ENCODE peak calls at places on chromosomes 2 and 18, in eight cellular contexts. C is fibroblast of mammary gland; K is spleen; R is WTC11; W is endodermal cell; I is AG09309; M is psoas muscle; N is activated CD8-positive, alpha-beta T cell treated with anti-CD3 and anti-CD28 coated beads for 36 hours. F is an unnamed sample.

GRCh38 chr2:134445981-134446380 is 192.1 kb downstream of the MGAT5 start:
- DNase-seq in C (no peak), K (peak), R (no peak), W (no peak), I (no peak), M (no peak), N (no peak), F (no peak)

GRCh38 chr2:235048549-235048948 is 96.7 kb downstream of the SH3BP4 start:
- DNase-seq in C (no peak), K (peak), R (no peak), W (peak), I (no peak), M (no peak), N (no peak), F (no peak)

GRCh38 chr18:54162431-54162830 is 62.0 kb downstream of the MBD2 start:
- DNase-seq in C (peak), K (no peak), R (no peak), W (no peak), I (peak), M (no peak), N (no peak), F (no peak)

GRCh38 chr2:40087434-40087833 is 308.4 kb upstream of the THUMPD2 start:
- DNase-seq in C (peak), K (no peak), R (no peak), W (no peak), I (no peak), M (no peak), N (no peak), F (no peak)

GRCh38 chr2:37886745-37887144 is 38.3 kb upstream of the RMDN2 start:
- DNase-seq in C (peak), K (no peak), R (no peak), W (no peak), I (peak), M (no peak), N (no peak), F (no peak)

GRCh38 chr2:33467413-33467812 is 9.0 kb upstream of the RASGRP3 start:
- DNase-seq in C (no peak), K (no peak), R (no peak), W (no peak), I (no peak), M (no peak), N (no peak), F (no peak)

GRCh38 chr2:25071962-25072361 is 30.1 kb downstream of the EFR3B start:
- DNase-seq in C (no peak), K (no peak), R (no peak), W (no peak), I (no peak), M (no peak), N (no peak), F (no peak)

GRCh38 chr18:9874730-9875129 is 11.0 kb upstream of the TXNDC2 start:
- DNase-seq in C (peak), K (no peak), R (no peak), W (no peak), I (no peak), M (no peak), N (no peak), F (no peak)

GRCh38 chr2:10570076-10570475 is 119.7 kb downstream of the NOL10 start:
- DNase-seq in C (no peak), K (no peak), R (no peak), W (no peak), I (no peak), M (no peak), N (no peak), F (no peak)

DNA sequence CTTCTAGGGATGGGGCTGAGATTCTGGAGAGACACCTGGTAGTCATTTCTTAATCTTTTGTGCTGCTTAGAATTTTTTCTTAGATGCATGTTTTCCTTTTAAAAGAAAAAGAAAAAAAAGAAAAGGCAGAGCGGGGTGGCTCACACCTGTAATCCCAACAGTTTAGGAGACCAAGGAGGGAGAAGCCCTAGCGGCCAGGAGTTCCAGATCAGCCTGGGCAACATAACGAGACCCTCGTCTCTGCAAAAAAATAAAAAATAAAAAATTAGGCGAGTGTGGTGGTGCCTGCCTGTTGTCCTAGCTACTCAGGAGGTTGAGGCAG is 46.0 kb upstream of the ATP6V1B1 start:
- DNase-seq in C (no peak), K (no peak), R (no peak), W (no peak), I (no peak), M (no peak), N (no peak), F (no peak)
- TF ChIP-seq CTCF in C (no peak), K (no peak), R (no peak), W (no peak), I (no peak), M (no peak), N (no peak), F (no peak)

GRCh38 chr2:222318712-222319575 is 20.1 kb upstream of the PAX3 start:
- DNase-seq in C (no peak), K (peak), R (peak), W (peak), I (no peak), M (no peak), N (peak), F (peak)
- TF ChIP-seq CTCF in C (no peak), K (peak), R (no peak), W (peak), I (no peak), M (no peak), N (no peak), F (peak)

DNA sequence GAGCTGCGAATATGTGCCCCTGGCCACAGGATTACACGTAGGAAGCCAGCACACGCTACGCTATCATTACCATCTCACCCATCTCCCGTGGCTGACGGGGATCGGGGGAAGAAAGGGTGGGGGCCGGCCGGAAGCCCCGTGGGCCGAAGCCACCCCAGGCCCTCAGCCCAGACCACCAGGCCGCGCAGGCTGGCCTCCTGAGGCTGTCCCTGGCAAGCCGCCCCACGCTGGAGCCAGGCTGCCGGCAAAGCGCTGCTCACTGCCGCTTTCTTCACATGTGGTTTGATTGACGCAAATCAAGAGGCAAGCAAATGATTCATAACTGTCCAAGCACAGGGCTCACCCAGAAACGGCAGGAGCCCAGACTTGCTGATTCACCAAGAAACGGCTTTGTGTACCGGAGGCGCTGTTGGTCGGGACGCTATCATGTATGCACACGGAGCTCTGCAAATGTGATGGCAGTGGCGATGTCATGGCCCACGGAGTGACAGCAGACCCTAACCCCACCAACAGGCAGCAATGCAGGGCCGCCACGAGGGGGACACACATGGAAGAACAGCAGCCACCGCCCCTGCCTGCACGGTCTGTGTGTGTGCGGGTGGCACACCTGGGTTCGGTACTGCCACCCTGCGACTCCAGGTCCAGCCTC is 125.7 kb downstream of the HDAC4 start:
- DNase-seq in C (peak), K (peak), R (no peak), W (peak), I (peak), M (peak), N (peak), F (peak)
- TF ChIP-seq CTCF in C (no peak), K (peak), R (no peak), W (no peak), I (no peak), M (no peak), N (no peak), F (no peak)

DNA sequence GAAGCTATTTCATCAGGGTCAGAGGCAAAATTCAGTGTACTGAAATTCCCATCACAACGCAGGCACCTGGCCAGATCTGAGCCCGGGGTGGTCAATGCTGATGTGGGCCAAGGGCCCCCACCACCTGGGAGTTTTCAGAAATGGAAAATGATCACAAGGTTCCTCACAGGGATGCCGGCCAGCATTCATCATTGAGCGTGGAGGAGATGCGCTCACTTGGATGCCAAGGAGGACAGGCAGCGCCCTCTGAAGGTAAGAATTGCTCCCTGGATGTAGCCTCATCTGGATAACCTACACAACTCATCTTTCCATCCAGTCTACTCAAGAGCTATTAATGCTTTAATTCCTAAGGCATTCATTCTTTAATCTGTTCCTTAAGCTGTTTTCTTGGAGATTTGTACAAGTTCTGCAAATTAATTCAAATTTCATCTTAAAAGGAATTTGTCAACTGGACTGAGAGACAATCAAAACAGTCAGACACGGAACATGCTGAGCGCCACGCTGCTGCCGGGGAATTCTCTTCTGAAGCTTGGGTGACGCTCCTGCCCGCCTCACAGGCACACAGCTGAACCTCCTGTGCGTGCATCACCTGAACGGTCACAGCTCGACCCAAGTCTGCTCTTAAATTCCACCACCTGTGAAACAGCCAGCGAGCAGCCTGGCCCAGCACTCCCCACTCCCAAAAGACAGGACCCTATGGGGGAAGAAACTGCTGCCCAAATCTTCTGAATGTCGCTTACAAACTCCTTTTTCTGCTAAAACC is 206.7 kb downstream of the HDAC4 start:
- DNase-seq in C (peak), K (no peak), R (peak), W (peak), I (no peak), M (no peak), N (no peak), F (no peak)
- TF ChIP-seq CTCF in C (peak), K (no peak), R (no peak), W (peak), I (no peak), M (no peak), N (no peak), F (peak)

DNA sequence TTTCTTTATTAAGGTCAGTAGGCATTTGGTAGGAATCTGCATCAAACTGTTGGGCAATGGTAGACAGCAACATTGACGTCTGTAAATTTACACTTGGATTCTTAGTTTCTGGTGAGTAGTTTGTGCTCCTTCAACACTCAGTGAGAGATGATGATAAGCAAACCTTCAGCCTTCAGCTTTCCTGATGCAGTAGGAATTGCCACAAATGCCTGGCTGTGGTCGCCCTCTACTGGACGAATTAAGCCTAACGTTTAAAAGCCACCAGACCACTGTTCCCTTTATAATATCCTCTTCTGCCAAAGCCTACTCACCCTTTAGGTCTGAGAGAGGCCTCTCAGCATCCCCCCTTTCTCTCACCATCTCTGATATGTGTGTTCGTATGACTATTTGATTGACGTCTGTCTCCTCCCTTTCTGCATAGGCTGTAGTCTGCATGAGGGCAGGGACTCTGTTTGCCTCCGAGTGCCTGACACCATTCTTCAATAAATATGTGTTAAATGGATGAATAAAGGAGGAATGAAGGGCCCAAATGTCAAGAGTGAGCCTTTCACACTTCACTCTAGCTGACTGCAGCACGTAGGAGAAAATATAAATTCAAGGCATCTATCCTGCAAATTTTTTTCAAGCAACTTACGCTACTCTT is 47.0 kb upstream of the PLEKHM3 start:
- DNase-seq in C (peak), K (peak), R (peak), W (peak), I (peak), M (peak), N (peak), F (peak)
- TF ChIP-seq CTCF in C (peak), K (peak), R (peak), W (peak), I (peak), M (peak), N (peak), F (peak)

GRCh38 chr2:224360801-224361251 is 41.1 kb downstream of the FAM124B start:
- DNase-seq in C (no peak), K (no peak), R (no peak), W (no peak), I (no peak), M (no peak), N (no peak), F (no peak)

GRCh38 chr2:224362094-224362493 is 39.8 kb downstream of the FAM124B start:
- DNase-seq in C (no peak), K (no peak), R (no peak), W (no peak), I (no peak), M (no peak), N (no peak), F (no peak)

GRCh38 chr2:224366269-224366668 is 35.6 kb downstream of the FAM124B start:
- DNase-seq in C (peak), K (no peak), R (no peak), W (no peak), I (no peak), M (no peak), N (no peak), F (no peak)

GRCh38 chr2:224359569-224359968 is 42.3 kb downstream of the FAM124B start:
- DNase-seq in C (no peak), K (no peak), R (peak), W (peak), I (no peak), M (no peak), N (peak), F (no peak)

DNA sequence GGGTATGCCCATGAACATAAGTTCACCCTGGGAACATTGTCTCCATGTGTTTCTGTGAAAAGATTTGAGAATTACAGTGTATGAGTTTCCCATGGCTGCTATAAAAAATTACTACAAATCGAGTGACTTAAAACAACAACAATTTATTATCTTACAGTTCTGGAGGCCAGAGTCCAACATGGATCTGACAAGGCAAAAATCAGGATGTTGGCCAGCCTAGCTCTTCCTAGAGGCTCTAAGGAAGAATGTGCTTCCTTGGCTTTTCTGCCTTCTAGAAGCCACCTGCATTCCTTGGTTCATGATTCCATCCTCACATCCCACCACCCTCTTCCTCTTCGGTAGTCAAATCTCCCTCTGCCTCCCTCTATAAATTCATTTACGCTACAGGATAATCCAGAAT is 38.6 kb downstream of the FAM124B start:
- DNase-seq in C (no peak), K (no peak), R (no peak), W (no peak), I (no peak), M (no peak), N (no peak), F (no peak)
- TF ChIP-seq CTCF in C (peak), K (no peak), R (no peak), W (peak), I (no peak), M (no peak), N (no peak), F (no peak)

GRCh38 chr2:207768168-207768890 is 1.4 kb downstream of the FZD5 start:
- DNase-seq in C (peak), K (peak), R (peak), W (peak), I (no peak), M (peak), N (peak), F (peak)
- TF ChIP-seq CTCF in C (no peak), K (no peak), R (no peak), W (no peak), I (no peak), M (no peak), N (no peak), F (no peak)